ENCODE peak calls at places on chromosomes 1 and 21, in four cellular contexts. One of them, this sample, is unnamed.

GRCh38 chr1:93846151-93846928 is 32.7 kb downstream of the DNTTIP2 start:
- DNase-seq in HEK293T: peak
- DNase-seq in HepG2: peak
- DNase-seq in K562: peak
- DNase-seq in this sample: no peak

GRCh38 chr1:200334661-200335256 is 75.1 kb downstream of the ZNF281 start:
- DNase-seq in HEK293T: no peak
- DNase-seq in K562: no peak
- DNase-seq in HepG2: peak
- DNase-seq in this sample: no peak

GRCh38 chr1:218592688-218593087 is 247.6 kb downstream of the TGFB2 start:
- DNase-seq in HEK293T: no peak
- DNase-seq in HepG2: peak
- DNase-seq in K562: no peak
- DNase-seq in this sample: no peak

GRCh38 chr1:92909321-92909720 is 51.9 kb downstream of the DIPK1A start:
- DNase-seq in K562: no peak
- DNase-seq in HepG2: no peak
- DNase-seq in HEK293T: no peak
- DNase-seq in this sample: no peak

GRCh38 chr1:84611796-84612195 is 37.6 kb upstream of the CTBS start:
- DNase-seq in HepG2: no peak
- DNase-seq in K562: no peak
- DNase-seq in HEK293T: no peak
- DNase-seq in this sample: no peak

GRCh38 chr1:197441990-197442389 is 173.9 kb downstream of the CRB1 start:
- DNase-seq in HEK293T: no peak
- DNase-seq in K562: no peak
- DNase-seq in HepG2: peak
- DNase-seq in this sample: no peak

GRCh38 chr1:184160236-184160635 is 108.7 kb downstream of the TSEN15 start:
- DNase-seq in HepG2: no peak
- DNase-seq in HEK293T: no peak
- DNase-seq in K562: no peak
- DNase-seq in this sample: peak

GRCh38 chr1:17229379-17229778 is 19.5 kb upstream of the PADI3 start:
- DNase-seq in HEK293T: no peak
- DNase-seq in HepG2: no peak
- DNase-seq in K562: no peak
- DNase-seq in this sample: no peak

GRCh38 chr1:94118471-94118870 is 2.5 kb downstream of the ABCA4 start:
- DNase-seq in HepG2: no peak
- DNase-seq in HEK293T: no peak
- DNase-seq in K562: no peak
- DNase-seq in this sample: no peak

GRCh38 chr21:42677339-42678117 is 24.1 kb downstream of the PDE9A start:
- DNase-seq in K562: no peak
- DNase-seq in HEK293T: no peak
- DNase-seq in HepG2: no peak
- DNase-seq in this sample: no peak

GRCh38 chr1:15451014-15451722 is 5.4 kb upstream of the CELA2A start:
- DNase-seq in HepG2: no peak
- DNase-seq in HEK293T: no peak
- DNase-seq in K562: no peak
- DNase-seq in this sample: no peak

GRCh38 chr1:106621853-106622252 is 434.6 kb upstream of the PRMT6 start:
- DNase-seq in HEK293T: no peak
- DNase-seq in HepG2: no peak
- DNase-seq in K562: no peak
- DNase-seq in this sample: no peak

GRCh38 chr1:206503591-206504362 is 3.6 kb upstream of the RASSF5 start:
- DNase-seq in HepG2: peak
- DNase-seq in K562: peak
- DNase-seq in HEK293T: no peak
- DNase-seq in this sample: peak

GRCh38 chr1:147504801-147505303 is 36.4 kb upstream of the BCL9 start:
- DNase-seq in K562: no peak
- DNase-seq in HEK293T: peak
- DNase-seq in HepG2: no peak
- DNase-seq in this sample: no peak

GRCh38 chr1:54815086-54815876 is 14.2 kb upstream of the TTC22 start:
- DNase-seq in K562: no peak
- DNase-seq in HEK293T: no peak
- DNase-seq in HepG2: no peak
- DNase-seq in this sample: no peak

GRCh38 chr1:11067716-11068495 is 8.1 kb upstream of the SRM start:
- DNase-seq in K562: no peak
- DNase-seq in HepG2: no peak
- DNase-seq in HEK293T: peak
- DNase-seq in this sample: no peak

GRCh38 chr21:36866419-36866818 is 100.0 kb downstream of the HLCS start:
- DNase-seq in HepG2: no peak
- DNase-seq in HEK293T: no peak
- DNase-seq in K562: no peak
- DNase-seq in this sample: no peak

GRCh38 chr1:6028042-6028895 is 17.4 kb upstream of the KCNAB2 start:
- DNase-seq in HEK293T: no peak
- DNase-seq in HepG2: no peak
- DNase-seq in K562: no peak
- DNase-seq in this sample: no peak

GRCh38 chr1:116311756-116312691 is 61.0 kb upstream of the ATP1A1 start:
- DNase-seq in HEK293T: no peak
- DNase-seq in HepG2: peak
- DNase-seq in K562: no peak
- DNase-seq in this sample: no peak

GRCh38 chr1:116310172-116310571 is 62.9 kb upstream of the ATP1A1 start:
- DNase-seq in K562: no peak
- DNase-seq in HepG2: no peak
- DNase-seq in HEK293T: no peak
- DNase-seq in this sample: no peak

GRCh38 chr1:116306837-116307442 is 66.1 kb upstream of the ATP1A1 start:
- DNase-seq in HepG2: peak
- DNase-seq in K562: no peak
- DNase-seq in HEK293T: no peak
- DNase-seq in this sample: no peak

GRCh38 chr1:116306102-116306501 is 66.9 kb upstream of the ATP1A1 start:
- DNase-seq in K562: no peak
- DNase-seq in HepG2: no peak
- DNase-seq in HEK293T: no peak
- DNase-seq in this sample: no peak

GRCh38 chr1:116309090-116309870 is 63.8 kb upstream of the ATP1A1 start:
- DNase-seq in HepG2: no peak
- DNase-seq in K562: no peak
- DNase-seq in HEK293T: no peak
- DNase-seq in this sample: no peak
- TF ChIP-seq BHLHE40 in HepG2: no peak
- TF ChIP-seq BHLHE40 in K562: no peak
- TF ChIP-seq BHLHE40 in HEK293T: no peak
- TF ChIP-seq BHLHE40 in this sample: no peak

DNA sequence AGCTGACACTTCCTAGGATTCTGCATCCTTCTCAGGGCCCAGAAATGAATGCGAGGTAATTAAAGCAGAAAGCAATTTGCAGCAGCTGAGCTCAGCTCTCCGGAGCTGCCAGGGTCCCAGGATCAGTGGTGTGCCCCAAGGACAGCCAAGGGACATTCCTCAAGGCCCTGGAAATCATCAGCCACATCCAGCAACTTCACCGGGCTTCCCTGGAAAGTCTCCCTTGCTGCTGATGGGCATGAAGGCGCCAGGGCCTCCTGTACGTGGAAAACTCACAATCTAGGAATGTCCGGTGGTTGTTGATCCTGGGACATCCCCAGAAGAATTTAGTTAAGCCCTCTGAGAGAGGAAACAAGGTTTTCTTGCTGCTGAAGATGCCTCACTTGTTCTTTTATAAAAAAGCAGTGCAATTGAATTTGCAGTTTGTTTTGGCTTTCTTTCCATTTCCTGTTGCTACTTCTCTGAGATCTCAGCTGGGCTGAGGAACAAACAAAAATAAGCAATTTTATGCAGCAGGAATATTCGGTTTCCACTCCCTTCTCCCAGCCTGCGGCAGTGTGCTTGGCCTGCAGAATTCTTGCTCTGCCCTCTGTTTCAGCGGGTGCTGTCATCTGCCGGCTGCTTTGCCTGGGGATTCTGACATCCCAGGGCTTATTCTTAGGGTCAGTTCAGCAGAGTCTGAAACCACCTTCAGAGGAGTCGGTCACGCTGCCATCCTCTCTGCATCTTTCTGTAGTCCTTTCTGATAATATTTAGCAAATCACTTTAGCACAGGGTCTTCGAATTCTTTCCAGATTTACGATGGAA is 85.9 kb downstream of the TCP10L start:
- DNase-seq in K562: no peak
- DNase-seq in HepG2: no peak
- DNase-seq in HEK293T: no peak
- DNase-seq in this sample: no peak
- TF ChIP-seq TARDBP in K562: no peak
- TF ChIP-seq TARDBP in HepG2: no peak
- TF ChIP-seq TARDBP in HEK293T: no peak
- TF ChIP-seq TARDBP in this sample: no peak

GRCh38 chr1:185440877-185441276 is 123.8 kb upstream of the IVNS1ABP start:
- DNase-seq in HEK293T: no peak
- DNase-seq in K562: no peak
- DNase-seq in HepG2: no peak
- DNase-seq in this sample: no peak

GRCh38 chr1:185441608-185442007 is 124.6 kb upstream of the IVNS1ABP start:
- DNase-seq in K562: no peak
- DNase-seq in HEK293T: no peak
- DNase-seq in HepG2: peak
- DNase-seq in this sample: no peak

GRCh38 chr1:185438936-185439335 is 121.9 kb upstream of the IVNS1ABP start:
- DNase-seq in HEK293T: no peak
- DNase-seq in HepG2: no peak
- DNase-seq in K562: no peak
- DNase-seq in this sample: no peak

GRCh38 chr1:185442065-185442464 is 125.0 kb upstream of the IVNS1ABP start:
- DNase-seq in K562: no peak
- DNase-seq in HEK293T: no peak
- DNase-seq in HepG2: no peak
- DNase-seq in this sample: no peak

DNA sequence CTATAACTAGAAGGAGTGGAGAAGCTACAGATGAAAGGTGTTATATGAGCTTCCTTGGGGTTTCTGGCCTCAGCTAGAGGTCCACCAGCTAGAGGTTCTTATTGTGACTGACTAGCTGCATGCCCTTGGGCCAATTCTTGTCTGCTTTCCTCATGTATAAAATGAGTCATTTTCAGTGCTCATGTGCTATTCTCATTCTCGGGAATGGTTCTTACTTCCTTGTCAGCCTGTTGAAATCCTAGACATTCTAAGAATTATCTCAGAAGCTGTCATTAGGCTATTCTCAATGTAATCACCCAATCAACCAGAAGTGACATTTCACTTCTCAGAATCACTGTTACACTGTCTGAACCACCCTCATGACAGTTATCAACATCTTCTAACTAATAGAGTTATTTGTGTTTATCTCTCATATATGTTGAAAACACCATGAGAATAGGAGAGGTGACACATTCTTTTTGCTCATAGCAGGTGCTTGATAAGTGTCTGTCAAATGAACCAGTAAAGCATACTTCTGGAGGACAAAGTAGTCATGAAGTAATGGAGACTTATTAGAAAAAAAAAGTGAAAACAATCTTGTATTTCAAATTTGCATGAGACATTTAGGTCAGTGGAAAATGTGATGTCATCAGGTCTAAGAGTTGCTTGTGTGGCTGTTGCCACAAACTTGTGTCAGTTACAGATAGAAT is 122.8 kb upstream of the IVNS1ABP start:
- DNase-seq in HEK293T: no peak
- DNase-seq in HepG2: no peak
- DNase-seq in K562: no peak
- DNase-seq in this sample: peak
- TF ChIP-seq BHLHE40 in HEK293T: no peak
- TF ChIP-seq BHLHE40 in HepG2: no peak
- TF ChIP-seq BHLHE40 in K562: no peak
- TF ChIP-seq BHLHE40 in this sample: peak

DNA sequence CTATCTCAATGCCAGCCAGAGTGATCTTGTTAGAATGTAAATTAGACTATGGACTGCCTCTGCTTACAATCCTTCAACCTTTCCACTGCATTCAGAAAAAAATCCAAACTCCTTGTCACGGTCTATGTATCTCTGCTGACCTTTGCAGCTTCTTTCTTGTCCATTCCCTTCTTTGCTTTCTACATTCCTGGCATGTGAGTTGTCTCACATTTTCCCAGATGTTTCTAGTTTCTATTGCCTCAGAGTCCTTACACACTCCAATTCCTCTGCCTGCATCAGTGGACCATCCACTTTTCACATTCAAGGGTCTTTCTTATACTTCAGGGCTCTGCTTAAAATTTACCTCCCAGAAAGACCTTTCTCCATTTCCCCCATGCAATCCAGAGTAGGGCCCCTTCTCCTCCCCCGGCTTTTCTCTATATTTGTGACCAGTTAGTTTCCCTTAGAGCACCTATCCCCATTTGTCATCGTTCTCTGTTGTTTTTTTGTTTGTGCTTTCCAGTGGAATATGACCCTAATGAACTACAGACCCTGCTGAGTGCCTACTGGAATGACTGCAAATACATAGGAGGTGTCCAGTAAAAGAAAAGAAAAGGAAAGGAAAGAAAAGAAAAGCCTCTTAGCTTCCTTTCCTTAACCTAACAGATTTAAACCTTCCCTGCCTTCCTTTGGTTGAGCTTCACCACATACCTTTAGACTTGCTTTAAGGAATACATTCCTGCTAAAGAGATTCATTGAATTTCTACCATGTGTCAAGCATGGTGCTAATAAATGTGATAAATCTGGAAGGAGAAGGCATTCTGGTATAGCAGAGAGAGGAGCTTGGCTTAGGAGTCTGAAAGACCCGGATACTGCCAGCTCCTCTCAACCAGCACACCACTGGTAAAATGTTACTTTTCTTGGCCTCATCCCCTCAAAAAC is 102.0 kb downstream of the DIRAS3 start:
- DNase-seq in K562: no peak
- DNase-seq in HEK293T: no peak
- DNase-seq in HepG2: no peak
- DNase-seq in this sample: no peak
- TF ChIP-seq TARDBP in K562: no peak
- TF ChIP-seq TARDBP in HEK293T: no peak
- TF ChIP-seq TARDBP in HepG2: no peak
- TF ChIP-seq TARDBP in this sample: no peak